ENCODE peak calls at places on chromosomes 11 and 22, in seven cellular contexts. One of them, this sample, is unnamed.

GRCh38 chr11:115963170-115963569 is 459.0 kb upstream of the CADM1 start:
- DNase-seq in GM12891: no peak
- DNase-seq in K562: no peak
- DNase-seq in H1: no peak
- DNase-seq in SK-N-SH: no peak
- DNase-seq in GM12878: no peak
- DNase-seq in HepG2: no peak
- DNase-seq in this sample: no peak

GRCh38 chr11:101612481-101612880 is 28.7 kb upstream of the TRPC6 start:
- DNase-seq in K562: no peak
- DNase-seq in H1: no peak
- DNase-seq in SK-N-SH: no peak
- DNase-seq in HepG2: no peak
- DNase-seq in GM12891: no peak
- DNase-seq in GM12878: no peak
- DNase-seq in this sample: no peak

GRCh38 chr22:50600541-50600940 is at the start of gene MAPK8IP2:
- DNase-seq in HepG2: no peak
- DNase-seq in GM12878: no peak
- DNase-seq in SK-N-SH: peak
- DNase-seq in GM12891: peak
- DNase-seq in K562: peak
- DNase-seq in H1: no peak
- DNase-seq in this sample: no peak

GRCh38 chr22:41949297-41949965 is 2.5 kb upstream of the CENPM start:
- DNase-seq in HepG2: no peak
- DNase-seq in GM12891: no peak
- DNase-seq in GM12878: no peak
- DNase-seq in SK-N-SH: no peak
- DNase-seq in H1: no peak
- DNase-seq in K562: no peak
- DNase-seq in this sample: no peak

GRCh38 chr22:23836692-23837495 is 1.9 kb downstream of the DERL3 start:
- DNase-seq in GM12891: no peak
- DNase-seq in K562: no peak
- DNase-seq in GM12878: no peak
- DNase-seq in HepG2: no peak
- DNase-seq in SK-N-SH: peak
- DNase-seq in H1: no peak
- DNase-seq in this sample: no peak

GRCh38 chr11:118605116-118605867 is 2.1 kb upstream of the PHLDB1 start:
- DNase-seq in GM12891: no peak
- DNase-seq in SK-N-SH: peak
- DNase-seq in HepG2: peak
- DNase-seq in H1: no peak
- DNase-seq in GM12878: no peak
- DNase-seq in K562: peak
- DNase-seq in this sample: no peak

GRCh38 chr11:78168539-78169477 is 19.6 kb downstream of the KCTD21 start:
- DNase-seq in GM12878: no peak
- DNase-seq in K562: no peak
- DNase-seq in GM12891: no peak
- DNase-seq in SK-N-SH: peak
- DNase-seq in H1: no peak
- DNase-seq in HepG2: peak
- DNase-seq in this sample: no peak

GRCh38 chr11:76336597-76336996 is 44.3 kb downstream of the THAP12 start:
- DNase-seq in HepG2: no peak
- DNase-seq in H1: no peak
- DNase-seq in GM12878: no peak
- DNase-seq in K562: no peak
- DNase-seq in SK-N-SH: no peak
- DNase-seq in GM12891: no peak
- DNase-seq in this sample: no peak

GRCh38 chr11:63635762-63636465 is 21.7 kb upstream of the PLAAT3 start:
- DNase-seq in GM12891: peak
- DNase-seq in K562: peak
- DNase-seq in SK-N-SH: peak
- DNase-seq in H1: peak
- DNase-seq in HepG2: peak
- DNase-seq in GM12878: peak
- DNase-seq in this sample: peak

GRCh38 chr11:94681852-94682251 is 86.3 kb upstream of the AMOTL1 start:
- DNase-seq in HepG2: no peak
- DNase-seq in H1: no peak
- DNase-seq in GM12891: no peak
- DNase-seq in GM12878: no peak
- DNase-seq in SK-N-SH: no peak
- DNase-seq in K562: no peak
- DNase-seq in this sample: no peak

GRCh38 chr11:134951305-134951700 is 539.3 kb upstream of the B3GAT1 start:
- DNase-seq in GM12891: no peak
- DNase-seq in SK-N-SH: no peak
- DNase-seq in GM12878: no peak
- DNase-seq in H1: no peak
- DNase-seq in K562: no peak
- DNase-seq in HepG2: no peak
- DNase-seq in this sample: no peak

GRCh38 chr22:29310065-29310862 is 3.8 kb downstream of the GAS2L1 start:
- DNase-seq in SK-N-SH: no peak
- DNase-seq in K562: no peak
- DNase-seq in GM12891: peak
- DNase-seq in HepG2: no peak
- DNase-seq in GM12878: no peak
- DNase-seq in H1: no peak
- DNase-seq in this sample: peak

GRCh38 chr11:127451852-127452251 is 451.3 kb upstream of the KIRREL3 start:
- DNase-seq in GM12878: no peak
- DNase-seq in H1: no peak
- DNase-seq in SK-N-SH: no peak
- DNase-seq in K562: no peak
- DNase-seq in HepG2: no peak
- DNase-seq in GM12891: no peak
- DNase-seq in this sample: no peak
- TF ChIP-seq TAF1 in GM12878: no peak
- TF ChIP-seq TAF1 in H1: no peak
- TF ChIP-seq TAF1 in SK-N-SH: no peak
- TF ChIP-seq TAF1 in K562: no peak
- TF ChIP-seq TAF1 in HepG2: no peak
- TF ChIP-seq TAF1 in GM12891: no peak
- TF ChIP-seq TAF1 in this sample: no peak

GRCh38 chr11:45178223-45178622 is 31.8 kb downstream of the PRDM11 start:
- DNase-seq in GM12891: no peak
- DNase-seq in HepG2: no peak
- DNase-seq in K562: no peak
- DNase-seq in H1: no peak
- DNase-seq in SK-N-SH: no peak
- DNase-seq in GM12878: no peak
- DNase-seq in this sample: no peak
- TF ChIP-seq TAF1 in GM12891: no peak
- TF ChIP-seq TAF1 in HepG2: no peak
- TF ChIP-seq TAF1 in K562: no peak
- TF ChIP-seq TAF1 in H1: no peak
- TF ChIP-seq TAF1 in SK-N-SH: no peak
- TF ChIP-seq TAF1 in GM12878: no peak
- TF ChIP-seq TAF1 in this sample: no peak

GRCh38 chr22:40334899-40335298 is 11.4 kb upstream of the ADSL start:
- DNase-seq in GM12878: no peak
- DNase-seq in H1: no peak
- DNase-seq in SK-N-SH: peak
- DNase-seq in K562: no peak
- DNase-seq in HepG2: no peak
- DNase-seq in GM12891: no peak
- DNase-seq in this sample: no peak
- TF ChIP-seq TAF1 in GM12878: no peak
- TF ChIP-seq TAF1 in H1: no peak
- TF ChIP-seq TAF1 in SK-N-SH: no peak
- TF ChIP-seq TAF1 in K562: no peak
- TF ChIP-seq TAF1 in HepG2: no peak
- TF ChIP-seq TAF1 in GM12891: no peak
- TF ChIP-seq TAF1 in this sample: no peak

DNA sequence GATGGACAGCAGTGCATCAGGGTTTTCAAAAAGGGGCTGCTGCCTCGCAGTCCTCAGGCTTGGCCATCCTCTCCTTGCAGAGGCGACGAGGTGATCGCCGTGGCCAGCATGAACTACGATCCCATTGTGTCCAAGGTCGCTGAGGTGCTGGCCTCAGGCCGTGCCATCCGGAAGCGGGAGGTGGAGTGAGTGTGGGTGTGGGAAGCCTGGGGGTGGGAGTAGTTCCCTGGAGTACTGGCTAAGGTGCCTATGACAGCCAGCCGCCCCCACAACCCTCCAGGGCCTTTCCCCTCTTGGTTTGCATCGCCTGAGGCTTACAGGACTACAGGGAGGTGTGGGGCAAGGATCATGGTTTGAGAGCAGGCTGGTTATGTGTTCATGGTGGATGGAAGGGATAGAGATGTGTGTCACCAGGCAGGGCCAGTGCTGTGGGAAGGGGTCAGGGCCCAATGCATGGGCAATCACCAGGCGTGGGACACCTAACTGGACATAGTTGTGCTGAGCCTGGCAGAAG is 2.1 kb upstream of the LZTR1 start:
- DNase-seq in SK-N-SH: no peak
- DNase-seq in K562: no peak
- DNase-seq in GM12891: no peak
- DNase-seq in H1: no peak
- DNase-seq in GM12878: no peak
- DNase-seq in HepG2: peak
- DNase-seq in this sample: no peak
- TF ChIP-seq TAF1 in SK-N-SH: no peak
- TF ChIP-seq TAF1 in K562: no peak
- TF ChIP-seq TAF1 in GM12891: no peak
- TF ChIP-seq TAF1 in H1: no peak
- TF ChIP-seq TAF1 in GM12878: no peak
- TF ChIP-seq TAF1 in HepG2: peak
- TF ChIP-seq TAF1 in this sample: no peak

This sample was measured in GM12892.